ENCODE peak calls at places on chromosomes 7 and 10, in four cellular contexts. X is adrenal gland, H is stomach, A is HCT116. S is an unnamed sample.
A peak's percentile ranks its signal among the peaks of the same experiment; 100 is the strongest.

GRCh38 chr10:49139000-49139865 is 5.4 kb upstream of the FAM170B start:
- DNase-seq in X (no peak), H (no peak), A (no peak), S (no peak)

GRCh38 chr7:12389089-12389700 is 14.5 kb downstream of the VWDE start:
- DNase-seq in X (peak; percentile 37), H (peak; percentile 32), A (peak; percentile 43), S (peak; percentile 35)

GRCh38 chr7:120742370-120742769 is 115.6 kb downstream of the TSPAN12 start:
- DNase-seq in X (no peak), H (no peak), A (no peak), S (no peak)

GRCh38 chr7:87411186-87411585 is 64.3 kb downstream of the ABCB4 start:
- DNase-seq in X (no peak), H (no peak), A (no peak), S (no peak)

GRCh38 chr7:126760914-126761577 is 491.7 kb downstream of the GRM8 start:
- DNase-seq in X (no peak), H (no peak), A (no peak), S (no peak)

GRCh38 chr7:75756340-75757297 is 15.4 kb downstream of the CCL26 start:
- DNase-seq in X (no peak), H (peak; percentile 42), A (peak; percentile 22), S (no peak)

GRCh38 chr7:23474098-23474828 is 4.0 kb upstream of the IGF2BP3 start:
- DNase-seq in X (peak; percentile 29), H (peak; percentile 60), A (peak; percentile 90), S (peak; percentile 97)

GRCh38 chr7:151992375-151992774 is 33.1 kb upstream of the GALNT11 start:
- DNase-seq in X (peak; percentile 33), H (peak; percentile 58), A (peak; percentile 85), S (peak; percentile 27)

GRCh38 chr7:30974605-30975256 is 11.0 kb downstream of the GHRHR start:
- DNase-seq in X (peak; percentile 34), H (peak; percentile 57), A (peak; percentile 46), S (peak; percentile 87)

GRCh38 chr10:88116491-88116890 is 253.1 kb downstream of the PTEN start:
- DNase-seq in X (no peak), H (no peak), A (no peak), S (no peak)

GRCh38 chr7:130896898-130897514 is 163.0 kb upstream of the KLF14 start:
- DNase-seq in X (peak; percentile 83), H (peak; percentile 71), A (peak; percentile 86), S (no peak)

GRCh38 chr10:65602182-65602865 is 1323.5 kb upstream of the LRRTM3 start:
- DNase-seq in X (no peak), H (no peak), A (no peak), S (no peak)

GRCh38 chr7:150784120-150784736 is 15.9 kb downstream of the TMEM176B start:
- DNase-seq in X (no peak), H (peak; percentile 45), A (no peak), S (no peak)

GRCh38 chr7:105885386-105886111 is 9.2 kb upstream of the ATXN7L1 start:
- DNase-seq in X (peak; percentile 24), H (no peak), A (no peak), S (no peak)

GRCh38 chr7:2248984-2249694 is 7.1 kb downstream of the NUDT1 start:
- DNase-seq in X (peak; percentile 54), H (no peak), A (no peak), S (peak; percentile 100)

GRCh38 chr7:40996330-40996729 is 706.6 kb downstream of the INHBA start:
- DNase-seq in X (no peak), H (no peak), A (no peak), S (no peak)

DNA sequence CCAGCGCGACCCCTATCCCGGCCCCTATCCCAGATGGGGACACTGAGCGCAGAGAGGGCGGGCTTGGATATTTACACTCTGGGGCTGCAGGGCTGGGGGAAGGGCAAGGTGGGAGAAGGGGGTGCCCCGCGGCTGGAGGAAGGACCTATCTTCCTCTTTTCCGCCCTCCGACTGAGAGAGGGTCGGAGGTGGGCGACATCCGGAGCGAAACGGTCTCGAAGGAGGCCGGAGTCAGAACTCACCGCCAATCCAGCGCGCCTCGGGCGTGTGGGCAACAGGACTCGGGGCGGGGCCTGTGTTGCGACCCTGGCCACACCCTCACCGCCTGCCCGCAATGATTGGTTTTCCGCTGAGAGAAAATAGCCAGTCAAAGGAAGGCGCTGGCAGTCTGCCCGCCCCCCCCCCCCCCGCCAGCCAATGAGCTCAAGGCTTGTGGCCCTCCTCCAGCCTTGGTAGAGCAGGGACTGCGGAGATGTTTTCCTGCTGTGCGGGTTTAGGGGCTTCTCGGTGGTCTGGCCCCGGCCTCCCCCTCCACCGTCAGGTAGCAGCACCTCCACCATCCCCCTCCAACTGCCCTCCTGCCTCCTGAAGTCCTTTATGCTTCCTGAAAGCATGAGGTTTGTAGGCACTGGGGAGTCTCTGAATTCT is at the start of gene METTL27:
- DNase-seq in X (peak; percentile 94), H (peak; percentile 94), A (peak; percentile 88), S (peak; percentile 94)
- TF ChIP-seq POLR2A in X (no peak), H (no peak), A (peak; percentile 71), S (peak; percentile 65)

GRCh38 chr10:71888623-71889387 is 37.8 kb upstream of the PSAP start:
- DNase-seq in X (peak; percentile 92), H (peak; percentile 65), A (peak; percentile 35), S (peak; percentile 75)
- TF ChIP-seq POLR2A in X (peak; percentile 49), H (no peak), A (peak; percentile 59), S (peak; percentile 55)

GRCh38 chr7:158821173-158822021 is 7.9 kb downstream of the ESYT2 start:
- DNase-seq in X (no peak), H (no peak), A (peak; percentile 90), S (no peak)
- TF ChIP-seq POLR2A in X (no peak), H (no peak), A (no peak), S (no peak)

GRCh38 chr7:158021836-158022235 is 565.8 kb downstream of the PTPRN2 start:
- DNase-seq in X (no peak), H (peak; percentile 15), A (no peak), S (no peak)

GRCh38 chr7:158018971-158019645 is 568.5 kb downstream of the PTPRN2 start:
- DNase-seq in X (no peak), H (peak; percentile 17), A (no peak), S (no peak)

GRCh38 chr7:158018061-158018796 is 569.4 kb downstream of the PTPRN2 start:
- DNase-seq in X (no peak), H (peak; percentile 23), A (no peak), S (no peak)

GRCh38 chr7:158020706-158021095 is 566.9 kb downstream of the PTPRN2 start:
- DNase-seq in X (no peak), H (peak; percentile 15), A (no peak), S (no peak)

DNA sequence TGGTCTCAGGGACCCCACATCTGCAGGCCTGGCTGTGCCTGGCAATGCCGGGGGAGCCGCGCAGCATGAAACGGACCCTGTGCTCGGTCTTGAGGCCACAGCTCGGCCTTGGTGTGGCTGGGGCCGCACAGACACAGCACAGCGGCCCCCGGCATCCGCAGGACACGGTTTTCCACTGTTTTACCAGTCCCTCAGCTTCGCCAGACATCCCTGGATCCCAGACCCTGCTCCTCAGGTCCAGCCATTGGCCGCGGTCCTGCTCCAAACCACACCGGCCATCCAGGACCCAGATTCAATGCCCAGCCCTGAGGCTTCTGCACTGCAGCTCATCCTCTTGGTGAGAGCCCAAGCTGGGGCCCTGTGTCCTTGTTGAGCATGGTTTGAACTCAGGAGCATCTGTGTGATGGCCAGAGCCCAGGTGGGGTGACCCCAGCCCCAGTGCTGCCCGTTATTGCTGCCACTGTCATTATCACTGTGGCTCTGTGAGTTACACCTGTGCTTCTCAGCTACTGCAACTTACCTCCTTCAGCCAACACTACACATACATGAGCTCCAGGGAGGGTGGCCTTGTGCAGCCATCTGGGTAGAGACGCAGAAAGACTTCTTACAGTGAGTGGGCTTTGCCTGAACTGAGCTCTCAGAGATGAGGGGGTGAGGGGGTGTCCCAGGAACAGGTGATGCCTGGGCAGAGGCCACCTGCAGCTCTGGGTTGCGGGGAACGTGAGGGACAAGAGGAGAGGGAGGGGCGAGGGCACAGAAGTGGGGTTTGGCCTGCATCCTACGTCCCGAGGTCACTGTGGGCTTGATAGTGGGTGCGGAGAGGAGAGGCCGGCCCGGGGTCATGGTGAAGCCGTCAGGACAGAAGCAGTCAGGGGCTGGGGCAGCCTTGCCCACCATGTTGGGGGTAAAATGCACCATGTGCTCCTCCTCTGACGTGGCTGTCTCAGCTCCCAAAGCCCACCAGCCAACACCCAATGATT is 567.6 kb downstream of the PTPRN2 start:
- DNase-seq in X (no peak), H (peak; percentile 24), A (no peak), S (no peak)
- TF ChIP-seq POLR2A in X (no peak), H (no peak), A (no peak), S (no peak)

GRCh38 chr7:43647314-43647691 is 64.4 kb downstream of the STK17A start:
- DNase-seq in X (no peak), H (no peak), A (no peak), S (no peak)

GRCh38 chr7:43649755-43650274 is 66.9 kb downstream of the STK17A start:
- DNase-seq in X (no peak), H (no peak), A (no peak), S (no peak)

GRCh38 chr7:43650457-43651052 is 67.6 kb downstream of the STK17A start:
- DNase-seq in X (no peak), H (no peak), A (no peak), S (no peak)

GRCh38 chr7:43647772-43648643 is 65.1 kb downstream of the STK17A start:
- DNase-seq in X (peak; percentile 82), H (peak; percentile 71), A (peak; percentile 67), S (peak; percentile 71)

DNA sequence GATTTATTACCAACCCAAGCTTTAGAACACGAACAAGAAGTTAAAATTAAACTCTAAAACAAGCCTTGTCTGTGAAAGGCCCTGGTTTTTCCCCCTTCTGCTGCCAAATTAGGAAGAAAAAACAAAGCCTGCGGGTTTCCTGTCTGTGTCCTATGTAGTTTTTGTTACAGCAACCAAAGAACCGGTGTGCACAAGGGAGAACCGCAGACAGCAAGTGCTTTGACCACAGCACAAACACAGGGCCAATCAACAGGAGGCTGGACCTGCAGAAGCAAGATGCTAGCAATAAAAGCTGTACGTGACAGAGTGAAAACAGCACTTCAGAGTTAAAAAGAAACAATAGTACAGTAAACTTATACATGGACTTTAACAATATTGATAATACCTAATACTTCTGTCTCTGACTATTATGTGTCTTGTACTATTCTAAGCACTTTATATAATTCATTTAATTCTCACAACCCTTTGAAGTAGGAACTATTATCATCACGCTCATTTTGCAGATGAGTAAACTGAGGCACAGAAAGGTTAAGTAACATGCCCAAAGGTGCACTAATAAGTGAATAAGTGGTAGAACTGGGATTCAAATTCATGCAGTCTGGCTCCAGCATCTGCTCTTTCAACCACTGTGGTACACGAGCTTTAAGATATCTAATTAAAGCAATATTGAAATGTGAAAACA is 66.0 kb downstream of the STK17A start:
- DNase-seq in X (no peak), H (no peak), A (no peak), S (no peak)
- TF ChIP-seq POLR2A in X (no peak), H (no peak), A (no peak), S (no peak)

DNA sequence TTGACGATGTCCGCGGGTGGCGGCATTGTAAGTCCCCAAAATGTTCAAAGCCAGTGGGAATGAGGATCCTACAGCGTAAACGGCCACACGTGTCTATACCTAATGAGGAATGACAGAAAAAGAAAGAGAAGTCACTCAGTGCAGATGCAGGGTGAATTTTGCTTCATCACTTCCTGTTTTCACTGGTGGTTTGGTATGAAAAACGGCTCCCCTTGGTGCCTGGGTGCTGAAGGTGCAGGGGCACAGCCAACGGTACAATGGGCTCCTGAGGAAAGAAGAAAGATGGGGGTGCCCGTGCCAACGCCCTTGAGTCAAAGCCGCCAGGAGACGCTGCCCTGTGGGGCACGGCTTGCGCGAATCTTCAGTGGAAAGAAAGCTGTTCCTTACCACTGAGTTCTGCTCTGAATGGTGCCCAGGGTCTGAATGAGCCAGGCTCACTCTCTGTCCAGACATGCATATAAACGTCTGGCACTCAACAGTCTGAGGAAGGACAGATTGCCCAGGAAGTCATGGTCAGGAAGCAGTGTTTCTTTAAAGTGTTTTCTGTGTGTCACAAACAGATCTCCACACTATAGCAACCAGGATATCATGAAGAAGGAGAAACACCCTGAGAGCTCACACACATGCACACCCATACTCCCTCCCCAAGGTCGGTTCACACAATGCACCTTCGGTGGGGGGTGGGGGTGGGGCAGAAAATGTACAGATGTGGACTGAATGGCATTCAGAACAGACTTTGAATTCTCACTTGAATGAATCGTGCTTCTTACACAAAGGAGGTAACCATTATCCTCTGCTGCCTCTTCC is 105.8 kb downstream of the ELMO1 start:
- DNase-seq in X (peak; percentile 21), H (peak; percentile 31), A (no peak), S (peak; percentile 24)
- TF ChIP-seq POLR2A in X (no peak), H (no peak), A (no peak), S (peak; percentile 30)

S was measured in H54.